ENCODE peak calls at places on chromosome 18, in ten cellular contexts. K is fibroblast of mammary gland; X is immature natural killer cell; B is omental fat pad; D is T47D; M is EH; S is non-pigmented ciliary epithelial cell; T is colonic mucosa; I is activated CD8-positive, alpha-beta memory T cell treated with anti-CD3 and anti-CD28 coated beads, Interleukin-2, amount 10 ng/mL, durations not matched to agents 7 days and 5 days; Z is kidney glomerular epithelial cell. O is an unnamed sample.

GRCh38 chr18:10190564-10190963 is 263.9 kb upstream of the APCDD1 start:
- DNase-seq in K (peak; percentile 11), X (no peak), B (no peak), D (no peak), M (peak; percentile 62), S (no peak), T (no peak), I (no peak), Z (no peak), O (peak; percentile 63)

GRCh38 chr18:79242246-79242645 is 153.5 kb upstream of the NFATC1 start:
- DNase-seq in K (no peak), X (no peak), B (no peak), D (no peak), M (no peak), S (no peak), T (no peak), I (no peak), Z (peak; percentile 19), O (no peak)

GRCh38 chr18:80197490-80197889 is 49.8 kb downstream of the PARD6G start:
- DNase-seq in K (no peak), X (no peak), B (no peak), D (peak; percentile 53), M (peak; percentile 24), S (no peak), T (no peak), I (no peak), Z (no peak), O (no peak)

GRCh38 chr18:53534695-53535094 is 689.8 kb downstream of the MBD2 start:
- DNase-seq in K (peak; percentile 2), X (no peak), B (peak; percentile 26), D (no peak), M (no peak), S (no peak), T (no peak), I (no peak), Z (no peak), O (peak; percentile 3)

GRCh38 chr18:46718501-46719341 is 38.1 kb downstream of the ST8SIA5 start:
- DNase-seq in K (peak; percentile 91), X (no peak), B (no peak), D (no peak), M (peak; percentile 60), S (peak; percentile 20), T (no peak), I (no peak), Z (peak; percentile 43), O (peak; percentile 81)

GRCh38 chr18:77147418-77147852 is 14.9 kb upstream of the MBP start:
- DNase-seq in K (peak; percentile 81), X (no peak), B (no peak), D (no peak), M (peak; percentile 55), S (no peak), T (no peak), I (no peak), Z (no peak), O (peak; percentile 54)

GRCh38 chr18:56562479-56562878 is 75.9 kb downstream of the TXNL1 start:
- DNase-seq in K (no peak), X (no peak), B (no peak), D (no peak), M (no peak), S (no peak), T (no peak), I (no peak), Z (no peak), O (no peak)

GRCh38 chr18:12703714-12704113 is 872 bp downstream of the PSMG2 start:
- DNase-seq in K (peak; percentile 60), X (no peak), B (no peak), D (no peak), M (peak; percentile 58), S (no peak), T (no peak), I (no peak), Z (peak; percentile 8), O (peak; percentile 74)

GRCh38 chr18:49690307-49690706 is 123.0 kb downstream of the ACAA2 start:
- DNase-seq in K (peak; percentile 98), X (no peak), B (no peak), D (no peak), M (peak; percentile 95), S (peak; percentile 98), T (no peak), I (no peak), Z (peak; percentile 91), O (peak; percentile 95)

GRCh38 chr18:23778828-23779227 is 89.6 kb downstream of the LAMA3 start:
- DNase-seq in K (no peak), X (no peak), B (no peak), D (no peak), M (no peak), S (no peak), T (no peak), I (no peak), Z (no peak), O (no peak)

O was measured in GM23248.